ENCODE peak calls at places on chromosomes 1 and 21, in four cellular contexts. D, V, J and Y are unnamed samples.

GRCh38 chr1:15352122-15352957 is 57.3 kb upstream of the EFHD2 start:
- DNase-seq in V (no peak), J (peak), D (peak), Y (no peak)

GRCh38 chr1:162927421-162927820 is 66.4 kb upstream of the CCDC190 start:
- DNase-seq in J (no peak), D (no peak), V (no peak), Y (no peak)

GRCh38 chr1:154420172-154420571 is 15.0 kb downstream of the IL6R start:
- DNase-seq in J (peak), D (no peak), V (peak), Y (peak)

GRCh38 chr1:43421396-43421795 is 31.7 kb downstream of the SZT2 start:
- DNase-seq in V (no peak), D (no peak), J (no peak), Y (no peak)

GRCh38 chr1:67732750-67733151 is 47.8 kb downstream of the GADD45A start:
- DNase-seq in D (no peak), J (no peak), V (peak), Y (no peak)

GRCh38 chr1:209354111-209354839 is 229.2 kb upstream of the CAMK1G start:
- DNase-seq in J (peak), V (peak), D (no peak), Y (peak)

GRCh38 chr1:153627797-153628626 is at the start of gene S100A1:
- DNase-seq in J (no peak), V (peak), D (no peak), Y (no peak)

GRCh38 chr21:14073615-14074014 is 137.1 kb downstream of the LIPI start:
- DNase-seq in J (no peak), D (no peak), V (no peak), Y (peak)

GRCh38 chr1:150931773-150932172 is 5.6 kb downstream of the SETDB1 start:
- DNase-seq in J (no peak), V (no peak), D (no peak), Y (no peak)